ENCODE peak calls at places on chromosomes 13 and 19, in nine cellular contexts. S, J, T, U, N, G, D, R and V are unnamed samples.

GRCh38 chr13:66835040-66835628 is 395.0 kb downstream of the PCDH9 start:
- DNase-seq in S (peak; percentile 67), J (no peak), T (peak; percentile 85), U (peak; percentile 38), N (peak; percentile 71), G (peak; percentile 18), D (peak; percentile 42), R (peak; percentile 87), V (no peak)

GRCh38 chr13:47117268-47117667 is 220.4 kb upstream of the HTR2A start:
- DNase-seq in S (no peak), J (no peak), T (no peak), U (no peak), N (no peak), G (peak; percentile 89), D (no peak), R (no peak), V (no peak)

GRCh38 chr19:29680447-29680846 is 15.2 kb downstream of the PLEKHF1 start:
- DNase-seq in S (no peak), J (peak; percentile 85), T (no peak), U (peak; percentile 62), N (no peak), G (no peak), D (no peak), R (peak; percentile 87), V (no peak)

GRCh38 chr13:61410669-61411297 is 4.9 kb downstream of the PCDH20 start:
- DNase-seq in S (no peak), J (peak; percentile 26), T (no peak), U (no peak), N (no peak), G (peak; percentile 8), D (no peak), R (no peak), V (no peak)

GRCh38 chr13:44108345-44108858 is 228.7 kb downstream of the LACC1 start:
- DNase-seq in S (peak; percentile 87), J (no peak), T (no peak), U (peak; percentile 72), N (no peak), G (no peak), D (no peak), R (no peak), V (no peak)

GRCh38 chr13:113926951-113927660 is 46.8 kb downstream of the C13orf46 start:
- DNase-seq in S (no peak), J (no peak), T (peak; percentile 83), U (peak; percentile 23), N (no peak), G (no peak), D (peak; percentile 14), R (peak; percentile 72), V (peak; percentile 88)

GRCh38 chr13:39577203-39577602 is 25.8 kb downstream of the LHFPL6 start:
- DNase-seq in S (no peak), J (no peak), T (no peak), U (no peak), N (no peak), G (no peak), D (no peak), R (no peak), V (no peak)

GRCh38 chr19:28437390-28438346 is 775.3 kb downstream of the UQCRFS1 start:
- DNase-seq in S (no peak), J (no peak), T (no peak), U (no peak), N (no peak), G (no peak), D (no peak), R (no peak), V (no peak)

GRCh38 chr13:32639502-32640105 is 53.4 kb downstream of the PDS5B start:
- DNase-seq in S (peak; percentile 53), J (peak; percentile 74), T (no peak), U (peak; percentile 54), N (peak; percentile 77), G (peak; percentile 77), D (peak; percentile 50), R (no peak), V (no peak)

DNA sequence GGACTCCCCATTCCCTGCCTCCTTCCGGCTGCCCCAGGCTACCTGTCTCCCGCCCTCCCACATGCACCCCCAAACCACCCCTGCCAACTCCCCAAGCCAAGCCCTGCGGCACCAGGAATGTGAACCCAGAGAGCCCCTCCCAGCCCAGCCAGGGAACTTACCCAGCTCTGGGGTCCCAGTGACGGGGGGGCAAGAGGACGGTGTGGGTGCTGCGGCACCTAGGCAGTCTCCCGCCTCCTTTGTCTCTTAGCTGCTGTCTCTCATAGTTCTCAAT is 558 bp downstream of the PLEKHA4 start:
- DNase-seq in S (no peak), J (no peak), T (no peak), U (no peak), N (peak; percentile 71), G (no peak), D (no peak), R (no peak), V (no peak)
- TF ChIP-seq POLR2A in S (no peak), J (no peak), T (no peak), U (no peak), N (no peak), G (no peak), D (no peak), R (no peak), V (no peak)

GRCh38 chr13:26186995-26187394 is 35.1 kb downstream of the RNF6 start:
- DNase-seq in S (peak; percentile 15), J (no peak), T (no peak), U (no peak), N (no peak), G (no peak), D (no peak), R (no peak), V (no peak)
- TF ChIP-seq POLR2A in S (no peak), J (no peak), T (no peak), U (no peak), N (no peak), G (no peak), D (no peak), R (no peak), V (no peak)

GRCh38 chr19:38634757-38635482 is 12.5 kb upstream of the ACTN4 start:
- DNase-seq in S (peak; percentile 73), J (peak; percentile 59), T (peak; percentile 95), U (peak; percentile 83), N (peak; percentile 84), G (peak; percentile 54), D (peak; percentile 43), R (peak; percentile 87), V (no peak)

GRCh38 chr19:38626401-38626800 is 7.4 kb downstream of the EIF3K start:
- DNase-seq in S (no peak), J (no peak), T (no peak), U (no peak), N (no peak), G (no peak), D (no peak), R (no peak), V (no peak)

GRCh38 chr19:38624822-38625221 is 5.8 kb downstream of the EIF3K start:
- DNase-seq in S (no peak), J (no peak), T (no peak), U (no peak), N (no peak), G (no peak), D (no peak), R (no peak), V (no peak)

GRCh38 chr19:38632476-38633213 is 13.7 kb downstream of the EIF3K start:
- DNase-seq in S (no peak), J (no peak), T (no peak), U (no peak), N (no peak), G (no peak), D (no peak), R (no peak), V (no peak)

DNA sequence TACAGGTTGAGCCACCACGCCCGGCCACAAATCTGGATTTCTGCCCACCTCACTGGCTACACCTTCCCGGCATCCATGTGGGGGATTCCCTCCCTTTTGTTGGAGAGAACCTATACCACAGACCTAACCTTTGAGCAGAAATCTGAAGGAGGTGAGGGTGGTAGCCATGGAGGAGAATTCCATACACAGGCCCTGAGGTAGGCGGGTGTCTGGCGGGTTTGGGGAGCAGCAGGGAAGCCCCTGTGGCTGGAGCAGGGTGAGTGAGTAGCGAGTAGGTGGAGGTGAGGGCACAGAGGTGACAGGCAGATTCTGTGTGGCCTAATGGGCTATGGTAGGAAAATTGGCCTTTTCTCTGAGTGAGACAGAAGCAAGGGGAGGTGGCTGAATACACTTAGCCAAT is 10.6 kb downstream of the EIF3K start:
- DNase-seq in S (no peak), J (no peak), T (no peak), U (no peak), N (no peak), G (no peak), D (no peak), R (no peak), V (no peak)
- TF ChIP-seq POLR2A in S (no peak), J (no peak), T (no peak), U (no peak), N (no peak), G (no peak), D (no peak), R (no peak), V (no peak)

GRCh38 chr19:2610637-2611482 is 91.6 kb downstream of the GNG7 start:
- DNase-seq in S (peak; percentile 97), J (peak; percentile 69), T (peak; percentile 99), U (peak; percentile 96), N (peak; percentile 96), G (peak; percentile 94), D (peak; percentile 87), R (peak; percentile 97), V (no peak)
- TF ChIP-seq POLR2A in S (peak; percentile 53), J (no peak), T (no peak), U (peak; percentile 34), N (no peak), G (no peak), D (no peak), R (peak; percentile 61), V (no peak)